ENCODE peak calls at places on chromosomes 13 and 19, in ten cellular contexts. T is stimulated activated CD8-positive, alpha-beta memory T cell treated with anti-CD3 and anti-CD28 coated beads, Interleukin-4, amount 100 ng/mL, for 4 hours; H is hippocampal formation; R is esophagus squamous epithelium; G is upper lobe of right lung; X is NCI-H2081; U is AG04450; Y is NCI-H345; P is Right ventricle myocardium superior; D is cardiac fibroblast. Q is an unnamed sample.

GRCh38 chr19:51333836-51334460 is 8.0 kb downstream of the VSIG10L start:
- DNase-seq in T (no peak), H (no peak), R (no peak), G (no peak), X (no peak), U (no peak), Y (no peak), P (no peak), D (peak), Q (no peak)

GRCh38 chr13:43331676-43332075 is 308.3 kb downstream of the DNAJC15 start:
- DNase-seq in T (no peak), H (peak), R (no peak), G (no peak), X (no peak), U (no peak), Y (peak), P (no peak), D (peak), Q (no peak)

GRCh38 chr13:88031980-88032562 is 360.9 kb downstream of the SLITRK5 start:
- DNase-seq in T (no peak), H (no peak), R (no peak), G (no peak), X (no peak), U (no peak), Y (no peak), P (no peak), D (peak), Q (no peak)

GRCh38 chr13:40318366-40318765 is 348.1 kb downstream of the FOXO1 start:
- DNase-seq in T (no peak), H (no peak), R (no peak), G (no peak), X (no peak), U (no peak), Y (peak), P (peak), D (peak), Q (no peak)

GRCh38 chr19:46967578-46968018 is 52.0 kb upstream of the NPAS1 start:
- DNase-seq in T (no peak), H (no peak), R (no peak), G (peak), X (no peak), U (no peak), Y (peak), P (peak), D (no peak), Q (no peak)

GRCh38 chr19:5038631-5039271 is 69.8 kb downstream of the KDM4B start:
- DNase-seq in T (no peak), H (no peak), R (no peak), G (no peak), X (no peak), U (no peak), Y (peak), P (no peak), D (peak), Q (no peak)

GRCh38 chr19:55400281-55401087 is 7.1 kb downstream of the UBE2S start:
- DNase-seq in T (no peak), H (no peak), R (no peak), G (no peak), X (no peak), U (no peak), Y (no peak), P (no peak), D (no peak), Q (no peak)

GRCh38 chr13:96499646-96500045 is 409.7 kb downstream of the HS6ST3 start:
- DNase-seq in T (no peak), H (no peak), R (no peak), G (no peak), X (no peak), U (no peak), Y (no peak), P (peak), D (peak), Q (no peak)

GRCh38 chr19:33883869-33884519 is 87.3 kb downstream of the KCTD15 start:
- DNase-seq in T (no peak), H (no peak), R (no peak), G (no peak), X (no peak), U (no peak), Y (no peak), P (no peak), D (peak), Q (no peak)

GRCh38 chr13:29774830-29775229 is 75.6 kb downstream of the UBL3 start:
- DNase-seq in T (no peak), H (no peak), R (no peak), G (no peak), X (no peak), U (no peak), Y (no peak), P (no peak), D (no peak), Q (no peak)

GRCh38 chr19:48656840-48657474 is 11.0 kb upstream of the CA11 start:
- DNase-seq in T (no peak), H (no peak), R (no peak), G (no peak), X (no peak), U (peak), Y (no peak), P (no peak), D (peak), Q (no peak)

GRCh38 chr13:49220856-49221614 is 897 bp downstream of the MLNR start:
- DNase-seq in T (no peak), H (no peak), R (no peak), G (peak), X (no peak), U (no peak), Y (no peak), P (no peak), D (peak), Q (no peak)

GRCh38 chr19:1261863-1262686 is 7.1 kb upstream of the CIRBP start:
- DNase-seq in T (no peak), H (no peak), R (no peak), G (peak), X (no peak), U (no peak), Y (no peak), P (peak), D (peak), Q (no peak)

GRCh38 chr19:1410136-1410786 is 2.9 kb downstream of the DAZAP1 start:
- DNase-seq in T (no peak), H (no peak), R (no peak), G (no peak), X (no peak), U (no peak), Y (no peak), P (no peak), D (peak), Q (no peak)

GRCh38 chr19:1006711-1007398 is 6.6 kb downstream of the GRIN3B start:
- DNase-seq in T (no peak), H (no peak), R (no peak), G (no peak), X (no peak), U (no peak), Y (no peak), P (no peak), D (no peak), Q (no peak)

GRCh38 chr19:31568724-31569123 is 219.5 kb upstream of the TSHZ3 start:
- DNase-seq in T (no peak), H (no peak), R (no peak), G (no peak), X (no peak), U (no peak), Y (no peak), P (no peak), D (no peak), Q (no peak)

GRCh38 chr19:16626796-16627193 is 1.2 kb downstream of the MED26 start:
- DNase-seq in T (no peak), H (no peak), R (no peak), G (no peak), X (no peak), U (no peak), Y (no peak), P (no peak), D (no peak), Q (no peak)

GRCh38 chr19:38049105-38049649 is 142.2 kb downstream of the SIPA1L3 start:
- DNase-seq in T (peak), H (no peak), R (no peak), G (no peak), X (no peak), U (no peak), Y (no peak), P (peak), D (peak), Q (no peak)

GRCh38 chr13:66689037-66689619 is 541.0 kb downstream of the PCDH9 start:
- DNase-seq in T (no peak), H (no peak), R (no peak), G (no peak), X (peak), U (no peak), Y (no peak), P (no peak), D (peak), Q (no peak)

GRCh38 chr13:84080748-84081530 is 198.7 kb upstream of the SLITRK1 start:
- DNase-seq in T (no peak), H (no peak), R (no peak), G (no peak), X (no peak), U (no peak), Y (no peak), P (no peak), D (no peak), Q (no peak)

GRCh38 chr13:72104656-72105180 is 237.7 kb upstream of the DACH1 start:
- DNase-seq in T (no peak), H (no peak), R (no peak), G (no peak), X (no peak), U (no peak), Y (no peak), P (no peak), D (peak), Q (no peak)

GRCh38 chr19:2706251-2706650 is 3.8 kb upstream of the GNG7 start:
- DNase-seq in T (no peak), H (no peak), R (no peak), G (no peak), X (no peak), U (no peak), Y (no peak), P (no peak), D (no peak), Q (no peak)

GRCh38 chr19:3270908-3271307 is 46.4 kb downstream of the CELF5 start:
- DNase-seq in T (no peak), H (peak), R (no peak), G (no peak), X (peak), U (no peak), Y (peak), P (no peak), D (peak), Q (no peak)

GRCh38 chr19:35513975-35514809 is 743 bp upstream of the DMKN start:
- DNase-seq in T (no peak), H (no peak), R (no peak), G (no peak), X (no peak), U (no peak), Y (no peak), P (no peak), D (peak), Q (no peak)

GRCh38 chr13:109072505-109072904 is 443.1 kb downstream of the MYO16 start:
- DNase-seq in T (no peak), H (no peak), R (no peak), G (no peak), X (no peak), U (no peak), Y (no peak), P (no peak), D (no peak), Q (no peak)

GRCh38 chr19:1244693-1245451 is 3.3 kb downstream of the ATP5F1D start:
- DNase-seq in T (no peak), H (no peak), R (no peak), G (peak), X (no peak), U (no peak), Y (no peak), P (peak), D (no peak), Q (no peak)

GRCh38 chr19:55178781-55179569 is 1.1 kb downstream of the SYT5 start:
- DNase-seq in T (peak), H (peak), R (no peak), G (peak), X (peak), U (no peak), Y (peak), P (peak), D (peak), Q (no peak)

GRCh38 chr19:6423499-6424189 is 967 bp downstream of the KHSRP start:
- DNase-seq in T (no peak), H (no peak), R (no peak), G (no peak), X (no peak), U (no peak), Y (no peak), P (no peak), D (peak), Q (peak)

GRCh38 chr19:4980838-4981680 is 12.1 kb downstream of the KDM4B start:
- DNase-seq in T (no peak), H (no peak), R (no peak), G (no peak), X (no peak), U (no peak), Y (no peak), P (no peak), D (no peak), Q (no peak)

GRCh38 chr13:40635315-40635995 is 31.0 kb downstream of the FOXO1 start:
- DNase-seq in T (no peak), H (no peak), R (no peak), G (no peak), X (no peak), U (no peak), Y (no peak), P (no peak), D (no peak), Q (no peak)

GRCh38 chr19:13579388-13580060 is 73.2 kb upstream of the CACNA1A start:
- DNase-seq in T (no peak), H (no peak), R (no peak), G (no peak), X (no peak), U (peak), Y (no peak), P (no peak), D (peak), Q (no peak)

GRCh38 chr13:73936001-73936400 is 198.2 kb downstream of the KLF12 start:
- DNase-seq in T (no peak), H (no peak), R (no peak), G (no peak), X (no peak), U (no peak), Y (no peak), P (no peak), D (peak), Q (no peak)

GRCh38 chr13:91346848-91347211 is 657 bp upstream of the MIR17HG start:
- DNase-seq in T (peak), H (no peak), R (no peak), G (no peak), X (no peak), U (no peak), Y (peak), P (no peak), D (peak), Q (no peak)

GRCh38 chr13:76884571-76885202 is 1.5 kb downstream of the KCTD12 start:
- DNase-seq in T (no peak), H (no peak), R (no peak), G (no peak), X (no peak), U (no peak), Y (no peak), P (no peak), D (peak), Q (no peak)

Q was measured in smooth muscle cell of the brain vasculature.